ENCODE peak calls at places on chromosomes 7 and 10, in four cellular contexts. One of them, this sample, is unnamed.

GRCh38 chr7:75823198-75823910 is 9.7 kb upstream of the CCL24 start:
- DNase-seq in mucosa of descending colon: peak
- DNase-seq in cardiac fibroblast: no peak
- DNase-seq in Panc1: no peak
- DNase-seq in this sample: no peak

GRCh38 chr7:50853311-50853710 is 70.6 kb upstream of the GRB10 start:
- DNase-seq in mucosa of descending colon: no peak
- DNase-seq in cardiac fibroblast: no peak
- DNase-seq in Panc1: no peak
- DNase-seq in this sample: no peak

GRCh38 chr10:127300868-127301321 is 104.5 kb upstream of the INSYN2A start:
- DNase-seq in mucosa of descending colon: peak
- DNase-seq in Panc1: no peak
- DNase-seq in cardiac fibroblast: no peak
- DNase-seq in this sample: no peak

GRCh38 chr10:28291881-28292297 is 11.0 kb downstream of the MPP7 start:
- DNase-seq in Panc1: no peak
- DNase-seq in cardiac fibroblast: peak
- DNase-seq in mucosa of descending colon: no peak
- DNase-seq in this sample: peak

GRCh38 chr7:22718200-22718711 is 8.7 kb upstream of the IL6 start:
- DNase-seq in Panc1: peak
- DNase-seq in cardiac fibroblast: peak
- DNase-seq in mucosa of descending colon: no peak
- DNase-seq in this sample: no peak

GRCh38 chr10:19828278-19829049 is 12.2 kb downstream of the PLXDC2 start:
- DNase-seq in Panc1: no peak
- DNase-seq in cardiac fibroblast: peak
- DNase-seq in mucosa of descending colon: no peak
- DNase-seq in this sample: no peak

GRCh38 chr7:140214075-140214684 is 37.4 kb upstream of the KDM7A start:
- DNase-seq in mucosa of descending colon: peak
- DNase-seq in Panc1: no peak
- DNase-seq in cardiac fibroblast: peak
- DNase-seq in this sample: peak

GRCh38 chr10:98338318-98338717 is 70.3 kb upstream of the LOXL4 start:
- DNase-seq in Panc1: no peak
- DNase-seq in mucosa of descending colon: no peak
- DNase-seq in cardiac fibroblast: peak
- DNase-seq in this sample: no peak

GRCh38 chr10:3999642-4000041 is 214.6 kb upstream of the KLF6 start:
- DNase-seq in Panc1: no peak
- DNase-seq in cardiac fibroblast: no peak
- DNase-seq in mucosa of descending colon: no peak
- DNase-seq in this sample: no peak

GRCh38 chr7:45173596-45174327 is 16.2 kb downstream of the RAMP3 start:
- DNase-seq in mucosa of descending colon: no peak
- DNase-seq in Panc1: no peak
- DNase-seq in cardiac fibroblast: no peak
- DNase-seq in this sample: no peak

GRCh38 chr7:44097064-44097932 is 6.8 kb upstream of the AEBP1 start:
- DNase-seq in cardiac fibroblast: no peak
- DNase-seq in mucosa of descending colon: no peak
- DNase-seq in Panc1: no peak
- DNase-seq in this sample: no peak

GRCh38 chr7:11716185-11716584 is 115.8 kb downstream of the THSD7A start:
- DNase-seq in Panc1: peak
- DNase-seq in cardiac fibroblast: peak
- DNase-seq in mucosa of descending colon: peak
- DNase-seq in this sample: peak

GRCh38 chr7:134470864-134471263 is 12.0 kb upstream of the AKR1B1 start:
- DNase-seq in cardiac fibroblast: peak
- DNase-seq in mucosa of descending colon: no peak
- DNase-seq in Panc1: no peak
- DNase-seq in this sample: no peak

GRCh38 chr7:138752568-138753518 is 45.0 kb upstream of the TMEM213 start:
- DNase-seq in Panc1: peak
- DNase-seq in mucosa of descending colon: peak
- DNase-seq in cardiac fibroblast: no peak
- DNase-seq in this sample: peak

GRCh38 chr7:149196705-149197171 is 1.4 kb downstream of the ZNF282 start:
- DNase-seq in mucosa of descending colon: peak
- DNase-seq in cardiac fibroblast: peak
- DNase-seq in Panc1: no peak
- DNase-seq in this sample: no peak

GRCh38 chr7:13050703-13051102 is 363.3 kb downstream of the ARL4A start:
- DNase-seq in Panc1: no peak
- DNase-seq in mucosa of descending colon: no peak
- DNase-seq in cardiac fibroblast: peak
- DNase-seq in this sample: no peak

GRCh38 chr10:109892885-109893284 is 30.4 kb downstream of the XPNPEP1 start:
- DNase-seq in cardiac fibroblast: peak
- DNase-seq in Panc1: no peak
- DNase-seq in mucosa of descending colon: no peak
- DNase-seq in this sample: peak

GRCh38 chr7:135573541-135573940 is 15.8 kb downstream of the NUP205 start:
- DNase-seq in Panc1: no peak
- DNase-seq in cardiac fibroblast: no peak
- DNase-seq in mucosa of descending colon: no peak
- DNase-seq in this sample: no peak

GRCh38 chr10:22294694-22295093 is 21.5 kb upstream of the COMMD3 start:
- DNase-seq in Panc1: no peak
- DNase-seq in mucosa of descending colon: no peak
- DNase-seq in cardiac fibroblast: no peak
- DNase-seq in this sample: no peak

GRCh38 chr10:95394161-95394880 is 103.5 kb upstream of the PDLIM1 start:
- DNase-seq in Panc1: no peak
- DNase-seq in mucosa of descending colon: no peak
- DNase-seq in cardiac fibroblast: no peak
- DNase-seq in this sample: no peak

GRCh38 chr7:27526991-27527722 is 135.5 kb downstream of the HIBADH start:
- DNase-seq in Panc1: no peak
- DNase-seq in mucosa of descending colon: no peak
- DNase-seq in cardiac fibroblast: no peak
- DNase-seq in this sample: no peak

GRCh38 chr7:113071465-113071864 is 15.2 kb downstream of the GPR85 start:
- DNase-seq in Panc1: no peak
- DNase-seq in cardiac fibroblast: peak
- DNase-seq in mucosa of descending colon: peak
- DNase-seq in this sample: no peak

GRCh38 chr7:85521108-85521694 is 334.3 kb upstream of the SEMA3D start:
- DNase-seq in Panc1: no peak
- DNase-seq in mucosa of descending colon: no peak
- DNase-seq in cardiac fibroblast: no peak
- DNase-seq in this sample: no peak

GRCh38 chr7:42831051-42831952 is 80.6 kb downstream of the C7orf25 start:
- DNase-seq in cardiac fibroblast: peak
- DNase-seq in Panc1: no peak
- DNase-seq in mucosa of descending colon: peak
- DNase-seq in this sample: peak

GRCh38 chr7:28695300-28696261 is 262.5 kb downstream of the TRIL start:
- DNase-seq in Panc1: no peak
- DNase-seq in cardiac fibroblast: no peak
- DNase-seq in mucosa of descending colon: no peak
- DNase-seq in this sample: no peak

GRCh38 chr7:108846471-108846870 is 276.8 kb downstream of the DNAJB9 start:
- DNase-seq in cardiac fibroblast: no peak
- DNase-seq in Panc1: no peak
- DNase-seq in mucosa of descending colon: no peak
- DNase-seq in this sample: no peak

GRCh38 chr7:99927536-99927935 is 1.9 kb downstream of the GJC3 start:
- DNase-seq in cardiac fibroblast: no peak
- DNase-seq in mucosa of descending colon: no peak
- DNase-seq in Panc1: no peak
- DNase-seq in this sample: no peak

GRCh38 chr7:145605963-145606362 is 510.6 kb upstream of the CNTNAP2 start:
- DNase-seq in mucosa of descending colon: no peak
- DNase-seq in cardiac fibroblast: no peak
- DNase-seq in Panc1: no peak
- DNase-seq in this sample: no peak

GRCh38 chr10:24209421-24209770 is 458 bp downstream of the KIAA1217 start:
- DNase-seq in Panc1: no peak
- DNase-seq in mucosa of descending colon: no peak
- DNase-seq in cardiac fibroblast: peak
- DNase-seq in this sample: peak

DNA sequence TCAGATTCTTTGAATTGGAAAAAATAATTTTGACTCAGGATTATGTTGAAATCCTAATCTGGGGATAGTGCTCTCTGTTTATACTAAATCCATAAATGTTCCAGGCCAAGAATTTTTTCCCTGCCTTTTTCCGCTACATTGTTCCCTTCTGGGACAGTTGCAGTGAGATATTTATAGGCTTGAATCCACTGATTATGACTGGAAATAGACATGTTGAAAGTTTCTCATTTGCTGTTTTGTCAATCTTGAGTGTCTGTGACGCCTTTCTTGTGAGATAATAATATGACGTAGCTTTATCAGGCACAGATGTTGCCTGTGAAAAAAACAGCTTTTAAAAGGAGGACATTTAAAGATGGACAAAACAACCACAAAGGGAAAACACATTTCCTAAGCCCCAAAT is 155.9 kb downstream of the ARID5B start:
- DNase-seq in cardiac fibroblast: peak
- DNase-seq in mucosa of descending colon: no peak
- DNase-seq in Panc1: no peak
- DNase-seq in this sample: no peak
- H3K4me3 ChIP-seq in cardiac fibroblast: no peak
- H3K4me3 ChIP-seq in mucosa of descending colon: no peak
- H3K4me3 ChIP-seq in Panc1: no peak
- H3K4me3 ChIP-seq in this sample: peak

DNA sequence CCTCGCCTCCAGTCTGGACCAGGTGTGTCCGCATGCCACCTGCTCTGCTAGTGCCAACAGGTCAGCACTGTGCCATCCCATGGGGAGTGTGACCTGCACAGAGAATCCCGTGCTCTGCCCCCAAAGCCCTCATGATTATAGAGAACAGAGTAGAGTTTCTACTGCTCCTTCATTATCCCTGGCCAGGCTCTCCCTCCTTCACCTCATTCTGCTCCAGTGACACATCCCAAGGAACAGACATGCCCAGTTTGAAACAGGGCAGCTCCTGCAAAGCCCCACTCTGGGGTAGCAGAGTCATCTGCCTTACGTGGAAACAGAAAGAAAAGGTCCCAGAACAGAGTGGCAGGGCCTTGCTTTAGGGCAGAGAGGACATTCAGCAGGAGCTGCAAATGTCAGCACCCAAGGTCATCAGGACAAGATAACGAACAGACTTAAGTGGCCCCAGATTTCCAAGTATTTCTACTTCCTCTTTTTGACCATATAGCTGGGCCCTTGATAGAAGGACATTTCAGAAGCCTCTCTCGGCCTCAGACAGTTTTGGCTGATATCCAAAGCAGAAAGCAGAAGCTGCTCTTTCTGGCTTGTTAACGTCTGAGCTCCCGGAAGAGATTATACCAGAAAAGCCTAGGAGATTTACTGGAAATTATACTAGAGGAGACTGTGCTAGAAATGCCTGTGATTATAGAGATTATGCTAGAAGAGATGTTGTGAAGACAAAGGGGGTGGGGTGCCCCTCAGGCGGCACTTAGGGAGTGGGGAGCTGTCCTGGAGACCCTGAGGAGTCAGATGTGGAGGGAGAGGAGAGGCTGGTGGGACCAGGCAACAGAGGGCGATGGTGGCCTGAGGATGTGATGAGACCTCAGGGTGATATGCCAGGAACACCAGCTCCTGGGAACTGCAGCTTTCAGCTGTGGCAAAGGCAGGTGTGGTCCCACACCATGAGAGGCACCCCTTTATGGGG is 12.6 kb downstream of the TMEM176B start:
- DNase-seq in cardiac fibroblast: no peak
- DNase-seq in mucosa of descending colon: peak
- DNase-seq in Panc1: no peak
- DNase-seq in this sample: no peak
- TF ChIP-seq CTCF in cardiac fibroblast: no peak
- TF ChIP-seq CTCF in mucosa of descending colon: no peak
- TF ChIP-seq CTCF in Panc1: no peak
- TF ChIP-seq CTCF in this sample: no peak

GRCh38 chr10:86956195-86956840 is 1.1 kb downstream of the MMRN2 start:
- DNase-seq in Panc1: no peak
- DNase-seq in cardiac fibroblast: no peak
- DNase-seq in mucosa of descending colon: no peak
- DNase-seq in this sample: no peak

GRCh38 chr10:86957471-86958108 is at the start of gene MMRN2:
- DNase-seq in cardiac fibroblast: peak
- DNase-seq in Panc1: no peak
- DNase-seq in mucosa of descending colon: no peak
- DNase-seq in this sample: no peak

GRCh38 chr10:86958109-86958830 is at the start of gene SNCG:
- DNase-seq in Panc1: no peak
- DNase-seq in cardiac fibroblast: no peak
- DNase-seq in mucosa of descending colon: no peak
- DNase-seq in this sample: no peak

GRCh38 chr10:86955501-86956194 is 1.8 kb downstream of the MMRN2 start:
- DNase-seq in cardiac fibroblast: no peak
- DNase-seq in Panc1: no peak
- DNase-seq in mucosa of descending colon: no peak
- DNase-seq in this sample: no peak

DNA sequence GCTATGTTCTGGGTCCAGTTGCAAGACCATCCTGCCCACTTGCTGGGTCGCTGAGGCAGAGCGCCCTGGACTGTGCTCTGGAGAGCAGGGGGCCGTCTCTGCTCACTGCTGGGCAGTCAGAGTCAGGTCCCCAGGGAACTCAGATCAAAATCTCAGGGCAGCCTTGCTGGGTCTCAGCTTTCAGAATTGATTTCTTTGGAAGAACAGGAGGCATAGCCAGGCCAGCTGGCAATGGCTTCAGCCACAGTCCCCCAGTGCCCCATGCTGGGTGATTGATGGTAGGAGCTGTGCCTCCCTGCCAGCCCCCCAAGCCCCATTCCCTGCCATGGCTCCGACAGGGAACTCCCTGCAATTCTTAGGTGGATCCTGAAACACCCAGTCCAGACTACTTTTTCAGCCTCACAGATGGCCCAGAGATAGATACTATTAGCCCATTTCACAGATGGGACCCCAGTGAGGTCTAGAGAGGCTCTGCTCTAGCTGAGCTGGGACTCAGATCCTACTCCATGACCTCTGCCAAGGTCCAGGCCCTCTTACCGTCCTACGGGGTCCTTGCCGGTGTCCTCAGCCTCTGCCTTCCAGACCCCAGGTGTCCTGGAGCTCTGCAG is 470 bp downstream of the MMRN2 start:
- DNase-seq in cardiac fibroblast: no peak
- DNase-seq in mucosa of descending colon: no peak
- DNase-seq in Panc1: no peak
- DNase-seq in this sample: no peak
- H3K4me3 ChIP-seq in cardiac fibroblast: no peak
- H3K4me3 ChIP-seq in mucosa of descending colon: no peak
- H3K4me3 ChIP-seq in Panc1: no peak
- H3K4me3 ChIP-seq in this sample: no peak

DNA sequence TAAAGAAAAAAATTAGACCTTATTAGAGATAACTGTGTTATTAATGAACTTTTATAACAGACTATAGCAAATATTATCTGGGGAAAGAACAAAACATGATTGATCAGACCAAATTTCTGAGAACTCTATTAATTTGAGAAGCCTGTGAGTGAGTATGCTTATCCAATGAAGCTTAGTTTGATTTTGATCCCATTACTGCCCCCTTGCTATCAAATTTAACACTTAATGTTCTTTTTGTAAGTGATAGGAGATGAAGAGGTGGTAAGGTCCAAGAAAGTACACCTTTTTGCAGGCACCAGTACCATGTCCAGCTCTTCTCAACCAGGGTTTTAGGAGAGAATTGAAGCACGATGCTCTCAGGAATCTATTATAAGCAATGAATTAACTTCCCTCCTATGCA is 49.9 kb downstream of the ZNF365 start:
- DNase-seq in mucosa of descending colon: no peak
- DNase-seq in Panc1: no peak
- DNase-seq in cardiac fibroblast: peak
- DNase-seq in this sample: no peak
- TF ChIP-seq CTCF in mucosa of descending colon: no peak
- TF ChIP-seq CTCF in Panc1: peak
- TF ChIP-seq CTCF in cardiac fibroblast: peak
- TF ChIP-seq CTCF in this sample: no peak

This sample was measured in HFF-Myc.